ENCODE peak calls at places on chromosomes 6 and 20, in four cellular contexts. One of them, this sample, is unnamed.
A peak's percentile ranks its signal among the peaks of the same experiment; 100 is the strongest.

GRCh38 chr6:140320799-140321099 is 946.3 kb upstream of the CITED2 start:
- DNase-seq in GM12878: no peak
- DNase-seq in K562: no peak
- DNase-seq in HL-60: no peak
- DNase-seq in this sample: no peak

GRCh38 chr6:117448732-117449131 is 23.0 kb upstream of the ROS1 start:
- DNase-seq in GM12878: no peak
- DNase-seq in K562: no peak
- DNase-seq in HL-60: no peak
- DNase-seq in this sample: no peak

GRCh38 chr6:155782739-155783459 is 327.3 kb upstream of the NOX3 start:
- DNase-seq in GM12878: no peak
- DNase-seq in K562: no peak
- DNase-seq in HL-60: no peak
- DNase-seq in this sample: no peak

GRCh38 chr6:76162811-76163210 is 90.3 kb upstream of the IMPG1 start:
- DNase-seq in GM12878: no peak
- DNase-seq in K562: no peak
- DNase-seq in HL-60: no peak
- DNase-seq in this sample: no peak

GRCh38 chr6:137495652-137496391 is 1.6 kb upstream of the OLIG3 start:
- DNase-seq in GM12878: no peak
- DNase-seq in K562: no peak
- DNase-seq in HL-60: no peak
- DNase-seq in this sample: peak; percentile 11

GRCh38 chr20:58374906-58375760 is 13.9 kb upstream of the VAPB start:
- DNase-seq in GM12878: no peak
- DNase-seq in K562: no peak
- DNase-seq in HL-60: peak; percentile 45
- DNase-seq in this sample: no peak

GRCh38 chr6:160505970-160506369 is 157.8 kb downstream of the SLC22A3 start:
- DNase-seq in GM12878: no peak
- DNase-seq in K562: no peak
- DNase-seq in HL-60: no peak
- DNase-seq in this sample: no peak

GRCh38 chr20:37204056-37204455 is 24.7 kb upstream of the MROH8 start:
- DNase-seq in GM12878: no peak
- DNase-seq in K562: no peak
- DNase-seq in HL-60: no peak
- DNase-seq in this sample: no peak

GRCh38 chr6:141107562-141108160 is 1025.1 kb upstream of the GJE1 start:
- DNase-seq in GM12878: no peak
- DNase-seq in K562: no peak
- DNase-seq in HL-60: no peak
- DNase-seq in this sample: no peak

GRCh38 chr6:97189767-97190166 is 93.2 kb downstream of the MMS22L start:
- DNase-seq in GM12878: no peak
- DNase-seq in K562: no peak
- DNase-seq in HL-60: no peak
- DNase-seq in this sample: no peak

GRCh38 chr20:25495189-25495824 is 87.8 kb downstream of the GINS1 start:
- DNase-seq in GM12878: no peak
- DNase-seq in K562: no peak
- DNase-seq in HL-60: no peak
- DNase-seq in this sample: no peak

GRCh38 chr6:7687145-7688113 is 38.5 kb upstream of the BMP6 start:
- DNase-seq in GM12878: no peak
- DNase-seq in K562: no peak
- DNase-seq in HL-60: no peak
- DNase-seq in this sample: no peak

GRCh38 chr20:36480456-36481048 is 60.8 kb upstream of the MYL9 start:
- DNase-seq in GM12878: no peak
- DNase-seq in K562: no peak
- DNase-seq in HL-60: no peak
- DNase-seq in this sample: no peak

GRCh38 chr6:89482136-89482535 is 49.2 kb downstream of the ANKRD6 start:
- DNase-seq in GM12878: no peak
- DNase-seq in K562: no peak
- DNase-seq in HL-60: no peak
- DNase-seq in this sample: no peak

GRCh38 chr6:5095236-5095635 is 10.1 kb downstream of the PPP1R3G start:
- DNase-seq in GM12878: peak; percentile 56
- DNase-seq in K562: no peak
- DNase-seq in HL-60: no peak
- DNase-seq in this sample: no peak
- TF ChIP-seq SPI1 in GM12878: no peak
- TF ChIP-seq SPI1 in K562: no peak
- TF ChIP-seq SPI1 in HL-60: no peak
- TF ChIP-seq SPI1 in this sample: no peak

DNA sequence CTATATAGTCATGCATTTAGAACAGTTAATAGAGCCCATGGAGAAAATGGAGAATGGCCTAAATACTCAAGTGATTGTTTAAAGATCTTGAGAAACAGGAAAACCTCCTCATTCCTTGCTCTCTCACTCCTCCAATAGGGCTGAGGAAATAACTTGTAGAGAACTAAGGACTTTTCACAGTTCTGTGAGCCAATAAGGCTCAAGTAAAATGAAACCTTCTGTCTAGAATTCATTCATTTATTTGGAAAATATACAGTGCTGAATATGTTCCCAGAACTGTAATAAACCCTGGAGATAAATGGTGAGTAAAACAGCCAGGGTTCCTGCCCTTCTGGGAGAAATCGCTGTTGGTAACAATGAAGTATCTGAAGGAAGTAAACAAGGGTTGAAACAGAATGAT is 35.3 kb downstream of the ELOVL2 start:
- DNase-seq in GM12878: no peak
- DNase-seq in K562: no peak
- DNase-seq in HL-60: no peak
- DNase-seq in this sample: no peak
- TF ChIP-seq SPI1 in GM12878: no peak
- TF ChIP-seq SPI1 in K562: no peak
- TF ChIP-seq SPI1 in HL-60: no peak
- TF ChIP-seq SPI1 in this sample: no peak

GRCh38 chr6:43952746-43953145 is 174.5 kb downstream of the MRPL14 start:
- DNase-seq in GM12878: no peak
- DNase-seq in K562: peak; percentile 67
- DNase-seq in HL-60: peak; percentile 48
- DNase-seq in this sample: no peak

GRCh38 chr6:43953256-43953655 is 174.0 kb downstream of the MRPL14 start:
- DNase-seq in GM12878: no peak
- DNase-seq in K562: no peak
- DNase-seq in HL-60: peak; percentile 52
- DNase-seq in this sample: no peak

GRCh38 chr6:43956478-43956877 is 170.8 kb downstream of the MRPL14 start:
- DNase-seq in GM12878: no peak
- DNase-seq in K562: no peak
- DNase-seq in HL-60: no peak
- DNase-seq in this sample: no peak

GRCh38 chr6:43953794-43954310 is 173.4 kb downstream of the MRPL14 start:
- DNase-seq in GM12878: no peak
- DNase-seq in K562: no peak
- DNase-seq in HL-60: no peak
- DNase-seq in this sample: no peak

DNA sequence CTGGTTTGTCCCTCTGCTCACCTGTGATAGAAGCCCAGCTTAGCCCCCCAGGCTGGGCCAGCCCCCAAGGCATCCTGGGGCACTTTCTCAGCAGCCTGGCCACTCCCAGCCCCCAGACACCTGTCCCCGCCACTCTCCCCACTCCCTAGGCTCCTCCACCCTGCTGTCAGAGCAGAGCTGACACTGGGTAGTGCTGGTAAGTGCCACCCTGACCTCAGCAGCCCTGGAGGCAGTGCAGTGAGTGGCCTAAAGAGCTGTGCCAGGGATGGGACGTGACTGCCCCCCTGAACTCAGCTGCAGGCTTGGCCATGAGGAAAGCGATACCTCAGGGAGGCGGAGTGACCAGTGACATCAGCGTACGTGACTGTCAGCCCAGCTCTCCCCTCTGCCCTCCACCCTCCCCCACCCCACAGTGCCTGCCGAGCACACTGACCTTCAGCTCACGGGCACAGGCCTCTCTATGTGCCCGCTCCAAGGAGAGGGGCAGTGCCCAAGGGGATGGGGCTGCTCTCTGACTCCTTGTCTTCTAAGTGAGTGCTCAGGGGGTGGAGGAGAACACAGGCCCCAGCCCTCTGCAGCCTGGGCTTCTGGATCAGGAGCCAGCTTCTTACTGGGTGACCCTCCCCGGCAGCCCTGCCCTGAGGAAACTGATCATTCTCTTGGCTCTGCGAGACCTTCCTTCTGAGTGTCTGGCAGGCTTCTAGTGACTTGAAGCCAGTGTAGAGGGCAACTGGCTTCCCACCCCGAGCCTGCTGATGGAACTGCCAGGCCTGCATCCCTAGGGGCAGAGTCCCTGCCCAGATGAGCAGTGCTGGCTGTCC is 172.7 kb downstream of the MRPL14 start:
- DNase-seq in GM12878: no peak
- DNase-seq in K562: no peak
- DNase-seq in HL-60: no peak
- DNase-seq in this sample: no peak
- TF ChIP-seq SPI1 in GM12878: no peak
- TF ChIP-seq SPI1 in K562: no peak
- TF ChIP-seq SPI1 in HL-60: no peak
- TF ChIP-seq SPI1 in this sample: no peak

GRCh38 chr6:41200901-41201783 is at the start of gene TREML2:
- DNase-seq in GM12878: no peak
- DNase-seq in K562: peak; percentile 67
- DNase-seq in HL-60: peak; percentile 78
- DNase-seq in this sample: no peak

GRCh38 chr6:41197234-41197633 is 3.7 kb downstream of the TREML2 start:
- DNase-seq in GM12878: no peak
- DNase-seq in K562: no peak
- DNase-seq in HL-60: no peak
- DNase-seq in this sample: no peak

GRCh38 chr6:41201784-41202181 is 834 bp upstream of the TREML2 start:
- DNase-seq in GM12878: no peak
- DNase-seq in K562: peak; percentile 74
- DNase-seq in HL-60: no peak
- DNase-seq in this sample: no peak

GRCh38 chr6:41199427-41200246 is 1.3 kb downstream of the TREML2 start:
- DNase-seq in GM12878: peak; percentile 55
- DNase-seq in K562: peak; percentile 42
- DNase-seq in HL-60: no peak
- DNase-seq in this sample: no peak

GRCh38 chr6:41200296-41200900 is 551 bp downstream of the TREML2 start:
- DNase-seq in GM12878: peak; percentile 58
- DNase-seq in K562: peak; percentile 72
- DNase-seq in HL-60: peak; percentile 98
- DNase-seq in this sample: no peak
- TF ChIP-seq SPI1 in GM12878: peak; percentile 45
- TF ChIP-seq SPI1 in K562: no peak
- TF ChIP-seq SPI1 in HL-60: peak; percentile 66
- TF ChIP-seq SPI1 in this sample: peak; percentile 34

GRCh38 chr20:48406462-48407235 is 421.1 kb downstream of the PREX1 start:
- DNase-seq in GM12878: no peak
- DNase-seq in K562: no peak
- DNase-seq in HL-60: no peak
- DNase-seq in this sample: no peak
- TF ChIP-seq SPI1 in GM12878: no peak
- TF ChIP-seq SPI1 in K562: no peak
- TF ChIP-seq SPI1 in HL-60: no peak
- TF ChIP-seq SPI1 in this sample: no peak

GRCh38 chr20:3680701-3681351 is 984 bp downstream of the ADAM33 start:
- DNase-seq in GM12878: no peak
- DNase-seq in K562: no peak
- DNase-seq in HL-60: no peak
- DNase-seq in this sample: no peak
- TF ChIP-seq SPI1 in GM12878: no peak
- TF ChIP-seq SPI1 in K562: no peak
- TF ChIP-seq SPI1 in HL-60: no peak
- TF ChIP-seq SPI1 in this sample: no peak

GRCh38 chr6:147508871-147509608 is 550 bp downstream of the SAMD5 start:
- DNase-seq in GM12878: no peak
- DNase-seq in K562: peak; percentile 41
- DNase-seq in HL-60: no peak
- DNase-seq in this sample: peak; percentile 14
- TF ChIP-seq SPI1 in GM12878: no peak
- TF ChIP-seq SPI1 in K562: no peak
- TF ChIP-seq SPI1 in HL-60: no peak
- TF ChIP-seq SPI1 in this sample: no peak

DNA sequence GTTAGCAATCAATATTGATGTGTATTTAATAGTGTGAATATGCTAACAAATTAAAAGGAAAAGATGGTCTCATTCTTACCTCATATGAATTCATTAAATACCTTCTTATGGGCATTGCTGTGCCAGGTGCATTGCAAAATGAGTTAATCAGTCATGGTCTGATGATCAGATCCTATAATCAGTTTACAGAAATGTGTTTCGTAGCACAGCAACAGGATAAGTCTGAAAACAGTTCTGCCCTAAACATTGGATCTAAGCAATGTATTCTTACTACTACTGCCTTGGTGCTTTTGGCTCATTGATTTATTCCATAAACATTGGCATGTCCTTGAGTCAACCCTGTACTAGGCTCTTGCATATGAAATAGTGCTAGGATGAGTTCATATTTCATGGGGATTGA is 417.0 kb upstream of the JAG1 start:
- DNase-seq in GM12878: no peak
- DNase-seq in K562: no peak
- DNase-seq in HL-60: no peak
- DNase-seq in this sample: no peak
- TF ChIP-seq SPI1 in GM12878: no peak
- TF ChIP-seq SPI1 in K562: no peak
- TF ChIP-seq SPI1 in HL-60: no peak
- TF ChIP-seq SPI1 in this sample: no peak

DNA sequence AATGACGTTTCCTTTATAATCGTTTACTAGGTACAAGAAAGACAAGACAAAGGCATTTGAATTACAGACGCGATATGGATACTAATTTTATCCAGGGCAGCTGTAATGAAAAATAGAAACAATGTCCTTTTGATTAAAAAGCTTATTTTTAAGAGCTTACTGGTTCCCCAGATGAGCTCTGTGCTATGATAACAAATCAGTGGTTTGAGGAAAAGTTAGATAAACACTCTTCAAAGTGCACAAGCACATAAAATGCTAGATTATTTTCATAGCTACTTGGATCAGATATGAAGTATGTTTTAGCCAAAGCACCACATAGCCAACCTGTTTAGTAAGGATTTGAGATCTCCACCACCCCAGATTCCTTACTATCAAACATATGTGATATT is 1.7 kb upstream of the SYNCRIP start:
- DNase-seq in GM12878: no peak
- DNase-seq in K562: no peak
- DNase-seq in HL-60: peak; percentile 5
- DNase-seq in this sample: no peak
- TF ChIP-seq SPI1 in GM12878: no peak
- TF ChIP-seq SPI1 in K562: no peak
- TF ChIP-seq SPI1 in HL-60: no peak
- TF ChIP-seq SPI1 in this sample: no peak